ENCODE peak calls at places on chromosomes 4 and X, in six cellular contexts. M is neural crest cell, N is choroid plexus epithelial cell, D is right cardiac atrium, F is BJ, T is HEK293T. W is an unnamed sample.

GRCh38 chr4:90318208-90318607 is 191.0 kb downstream of the CCSER1 start:
- DNase-seq in M (no peak), N (peak), D (no peak), F (peak), T (peak), W (peak)

GRCh38 chrX:149453911-149454820 is 50.9 kb downstream of the IDS start:
- DNase-seq in M (no peak), N (no peak), D (no peak), F (peak), T (no peak), W (no peak)

GRCh38 chr4:22129454-22130075 is 181.0 kb upstream of the KCNIP4 start:
- DNase-seq in M (peak), N (peak), D (no peak), F (peak), T (peak), W (peak)

GRCh38 chr4:3047464-3048286 is 26.7 kb downstream of the HTT-AS start:
- DNase-seq in M (peak), N (peak), D (peak), F (no peak), T (peak), W (no peak)

GRCh38 chrX:138127314-138127713 is 561.4 kb downstream of the ZIC3 start:
- DNase-seq in M (no peak), N (no peak), D (no peak), F (no peak), T (no peak), W (peak)

GRCh38 chr4:119540249-119540648 is 88.4 kb downstream of the PDE5A start:
- DNase-seq in M (no peak), N (peak), D (no peak), F (no peak), T (no peak), W (no peak)

GRCh38 chr4:48985976-48986653 is at the start of gene CWH43:
- DNase-seq in M (no peak), N (no peak), D (no peak), F (no peak), T (no peak), W (no peak)

GRCh38 chr4:85659626-85660213 is 184.8 kb downstream of the ARHGAP24 start:
- DNase-seq in M (no peak), N (no peak), D (no peak), F (no peak), T (no peak), W (no peak)

GRCh38 chr4:88296413-88297052 is 12.2 kb upstream of the PPM1K start:
- DNase-seq in M (no peak), N (no peak), D (no peak), F (no peak), T (no peak), W (no peak)

GRCh38 chr4:111501946-111502345 is 643.3 kb upstream of the FAM241A start:
- DNase-seq in M (no peak), N (no peak), D (no peak), F (no peak), T (no peak), W (no peak)

GRCh38 chr4:2058264-2059033 is 678 bp upstream of the NAT8L start:
- DNase-seq in M (peak), N (no peak), D (no peak), F (no peak), T (peak), W (no peak)

W was measured in AG08396.